ENCODE peak calls at places on chromosomes 1 and 21, in four cellular contexts. One of them, this sample, is unnamed.
A peak's percentile ranks its signal among the peaks of the same experiment; 100 is the strongest.

GRCh38 chr1:37323486-37324377 is 150.6 kb upstream of the ZC3H12A start:
- DNase-seq in RWPE1: peak; percentile 38
- DNase-seq in stimulated activated CD8-positive, alpha-beta memory T cell treated with anti-CD3 and anti-CD28 coated beads, Interleukin-15, amount 100 ng/mL, for 48 hours: no peak
- DNase-seq in activated naive CD8-positive, alpha-beta T cell treated with anti-CD3 and anti-CD28 coated beads for 36 hours: peak; percentile 30
- DNase-seq in this sample: peak; percentile 34

GRCh38 chr1:87830579-87830978 is 501.9 kb downstream of the LMO4 start:
- DNase-seq in RWPE1: no peak
- DNase-seq in stimulated activated CD8-positive, alpha-beta memory T cell treated with anti-CD3 and anti-CD28 coated beads, Interleukin-15, amount 100 ng/mL, for 48 hours: no peak
- DNase-seq in activated naive CD8-positive, alpha-beta T cell treated with anti-CD3 and anti-CD28 coated beads for 36 hours: no peak
- DNase-seq in this sample: no peak

GRCh38 chr1:86696522-86696921 is 7.9 kb upstream of the SH3GLB1 start:
- DNase-seq in RWPE1: no peak
- DNase-seq in stimulated activated CD8-positive, alpha-beta memory T cell treated with anti-CD3 and anti-CD28 coated beads, Interleukin-15, amount 100 ng/mL, for 48 hours: no peak
- DNase-seq in activated naive CD8-positive, alpha-beta T cell treated with anti-CD3 and anti-CD28 coated beads for 36 hours: no peak
- DNase-seq in this sample: no peak

GRCh38 chr1:230248876-230249275 is 177.3 kb downstream of the PGBD5 start:
- DNase-seq in RWPE1: no peak
- DNase-seq in stimulated activated CD8-positive, alpha-beta memory T cell treated with anti-CD3 and anti-CD28 coated beads, Interleukin-15, amount 100 ng/mL, for 48 hours: no peak
- DNase-seq in activated naive CD8-positive, alpha-beta T cell treated with anti-CD3 and anti-CD28 coated beads for 36 hours: no peak
- DNase-seq in this sample: no peak

GRCh38 chr1:181479137-181479745 is 4.1 kb upstream of the CACNA1E start:
- DNase-seq in RWPE1: peak; percentile 73
- DNase-seq in stimulated activated CD8-positive, alpha-beta memory T cell treated with anti-CD3 and anti-CD28 coated beads, Interleukin-15, amount 100 ng/mL, for 48 hours: no peak
- DNase-seq in activated naive CD8-positive, alpha-beta T cell treated with anti-CD3 and anti-CD28 coated beads for 36 hours: peak; percentile 10
- DNase-seq in this sample: peak; percentile 69

GRCh38 chr1:204971700-204972336 is 71.2 kb upstream of the CNTN2 start:
- DNase-seq in RWPE1: peak; percentile 70
- DNase-seq in stimulated activated CD8-positive, alpha-beta memory T cell treated with anti-CD3 and anti-CD28 coated beads, Interleukin-15, amount 100 ng/mL, for 48 hours: no peak
- DNase-seq in activated naive CD8-positive, alpha-beta T cell treated with anti-CD3 and anti-CD28 coated beads for 36 hours: no peak
- DNase-seq in this sample: no peak

GRCh38 chr1:201335174-201335870 is 42.2 kb downstream of the TNNT2 start:
- DNase-seq in RWPE1: peak; percentile 69
- DNase-seq in stimulated activated CD8-positive, alpha-beta memory T cell treated with anti-CD3 and anti-CD28 coated beads, Interleukin-15, amount 100 ng/mL, for 48 hours: no peak
- DNase-seq in activated naive CD8-positive, alpha-beta T cell treated with anti-CD3 and anti-CD28 coated beads for 36 hours: no peak
- DNase-seq in this sample: no peak

GRCh38 chr1:205179842-205180241 is 31.7 kb downstream of the DSTYK start:
- DNase-seq in RWPE1: no peak
- DNase-seq in stimulated activated CD8-positive, alpha-beta memory T cell treated with anti-CD3 and anti-CD28 coated beads, Interleukin-15, amount 100 ng/mL, for 48 hours: no peak
- DNase-seq in activated naive CD8-positive, alpha-beta T cell treated with anti-CD3 and anti-CD28 coated beads for 36 hours: no peak
- DNase-seq in this sample: no peak

GRCh38 chr1:59083946-59084865 is 212.7 kb upstream of the FGGY start:
- DNase-seq in RWPE1: no peak
- DNase-seq in stimulated activated CD8-positive, alpha-beta memory T cell treated with anti-CD3 and anti-CD28 coated beads, Interleukin-15, amount 100 ng/mL, for 48 hours: no peak
- DNase-seq in activated naive CD8-positive, alpha-beta T cell treated with anti-CD3 and anti-CD28 coated beads for 36 hours: no peak
- DNase-seq in this sample: no peak

GRCh38 chr1:172607145-172607544 is 51.8 kb upstream of the FASLG start:
- DNase-seq in RWPE1: no peak
- DNase-seq in stimulated activated CD8-positive, alpha-beta memory T cell treated with anti-CD3 and anti-CD28 coated beads, Interleukin-15, amount 100 ng/mL, for 48 hours: no peak
- DNase-seq in activated naive CD8-positive, alpha-beta T cell treated with anti-CD3 and anti-CD28 coated beads for 36 hours: no peak
- DNase-seq in this sample: no peak

GRCh38 chr1:208000001-208000400 is 89.1 kb upstream of the CD34 start:
- DNase-seq in RWPE1: no peak
- DNase-seq in stimulated activated CD8-positive, alpha-beta memory T cell treated with anti-CD3 and anti-CD28 coated beads, Interleukin-15, amount 100 ng/mL, for 48 hours: no peak
- DNase-seq in activated naive CD8-positive, alpha-beta T cell treated with anti-CD3 and anti-CD28 coated beads for 36 hours: no peak
- DNase-seq in this sample: no peak

GRCh38 chr21:43658769-43659135 is 536 bp downstream of the HSF2BP start:
- DNase-seq in RWPE1: no peak
- DNase-seq in stimulated activated CD8-positive, alpha-beta memory T cell treated with anti-CD3 and anti-CD28 coated beads, Interleukin-15, amount 100 ng/mL, for 48 hours: no peak
- DNase-seq in activated naive CD8-positive, alpha-beta T cell treated with anti-CD3 and anti-CD28 coated beads for 36 hours: no peak
- DNase-seq in this sample: no peak

GRCh38 chr1:54227091-54227602 is 27.2 kb downstream of the MRPL37 start:
- DNase-seq in RWPE1: peak; percentile 30
- DNase-seq in stimulated activated CD8-positive, alpha-beta memory T cell treated with anti-CD3 and anti-CD28 coated beads, Interleukin-15, amount 100 ng/mL, for 48 hours: no peak
- DNase-seq in activated naive CD8-positive, alpha-beta T cell treated with anti-CD3 and anti-CD28 coated beads for 36 hours: no peak
- DNase-seq in this sample: peak; percentile 78

GRCh38 chr1:231315887-231316286 is 21.8 kb downstream of the EXOC8 start:
- DNase-seq in RWPE1: no peak
- DNase-seq in stimulated activated CD8-positive, alpha-beta memory T cell treated with anti-CD3 and anti-CD28 coated beads, Interleukin-15, amount 100 ng/mL, for 48 hours: no peak
- DNase-seq in activated naive CD8-positive, alpha-beta T cell treated with anti-CD3 and anti-CD28 coated beads for 36 hours: peak; percentile 46
- DNase-seq in this sample: peak; percentile 31

GRCh38 chr1:59879556-59879955 is 47.0 kb downstream of the CYP2J2 start:
- DNase-seq in RWPE1: peak; percentile 59
- DNase-seq in stimulated activated CD8-positive, alpha-beta memory T cell treated with anti-CD3 and anti-CD28 coated beads, Interleukin-15, amount 100 ng/mL, for 48 hours: peak; percentile 7
- DNase-seq in activated naive CD8-positive, alpha-beta T cell treated with anti-CD3 and anti-CD28 coated beads for 36 hours: peak; percentile 50
- DNase-seq in this sample: peak; percentile 84

GRCh38 chr1:243264718-243265117 is 8.9 kb downstream of the SDCCAG8 start:
- DNase-seq in RWPE1: no peak
- DNase-seq in stimulated activated CD8-positive, alpha-beta memory T cell treated with anti-CD3 and anti-CD28 coated beads, Interleukin-15, amount 100 ng/mL, for 48 hours: no peak
- DNase-seq in activated naive CD8-positive, alpha-beta T cell treated with anti-CD3 and anti-CD28 coated beads for 36 hours: no peak
- DNase-seq in this sample: no peak

GRCh38 chr1:53725238-53725689 is 13.7 kb downstream of the GLIS1 start:
- DNase-seq in RWPE1: no peak
- DNase-seq in stimulated activated CD8-positive, alpha-beta memory T cell treated with anti-CD3 and anti-CD28 coated beads, Interleukin-15, amount 100 ng/mL, for 48 hours: no peak
- DNase-seq in activated naive CD8-positive, alpha-beta T cell treated with anti-CD3 and anti-CD28 coated beads for 36 hours: no peak
- DNase-seq in this sample: no peak

GRCh38 chr1:248783367-248783766 is 27.8 kb upstream of the LYPD8 start:
- DNase-seq in RWPE1: no peak
- DNase-seq in stimulated activated CD8-positive, alpha-beta memory T cell treated with anti-CD3 and anti-CD28 coated beads, Interleukin-15, amount 100 ng/mL, for 48 hours: no peak
- DNase-seq in activated naive CD8-positive, alpha-beta T cell treated with anti-CD3 and anti-CD28 coated beads for 36 hours: no peak
- DNase-seq in this sample: no peak

GRCh38 chr1:52203935-52204625 is 62.2 kb downstream of the ZFYVE9 start:
- DNase-seq in RWPE1: no peak
- DNase-seq in stimulated activated CD8-positive, alpha-beta memory T cell treated with anti-CD3 and anti-CD28 coated beads, Interleukin-15, amount 100 ng/mL, for 48 hours: no peak
- DNase-seq in activated naive CD8-positive, alpha-beta T cell treated with anti-CD3 and anti-CD28 coated beads for 36 hours: no peak
- DNase-seq in this sample: no peak

GRCh38 chr1:24443241-24443656 is 27.6 kb downstream of the NIPAL3 start:
- DNase-seq in RWPE1: no peak
- DNase-seq in stimulated activated CD8-positive, alpha-beta memory T cell treated with anti-CD3 and anti-CD28 coated beads, Interleukin-15, amount 100 ng/mL, for 48 hours: no peak
- DNase-seq in activated naive CD8-positive, alpha-beta T cell treated with anti-CD3 and anti-CD28 coated beads for 36 hours: no peak
- DNase-seq in this sample: no peak

This sample was measured in small intestine.